ENCODE peak calls at places on chromosomes 7 and 10, in seven cellular contexts. M, B, O, W, U, G and F are unnamed samples.

GRCh38 chr7:27166475-27167169 is 1.3 kb upstream of the HOXA9 start:
- DNase-seq in M (no peak), B (no peak), O (no peak), W (peak; percentile 39), U (no peak), G (no peak), F (no peak)

GRCh38 chr7:1540391-1541271 is 10.1 kb downstream of the MAFK start:
- DNase-seq in M (no peak), B (no peak), O (no peak), W (no peak), U (peak; percentile 25), G (no peak), F (no peak)

GRCh38 chr10:62376064-62377025 is 2.2 kb downstream of the ZNF365 start:
- DNase-seq in M (no peak), B (peak; percentile 12), O (no peak), W (no peak), U (no peak), G (no peak), F (no peak)

GRCh38 chr7:65004575-65004974 is 1.9 kb downstream of the ERV3-1 start:
- DNase-seq in M (no peak), B (no peak), O (no peak), W (no peak), U (no peak), G (no peak), F (no peak)

GRCh38 chr10:608331-609265 is 80.9 kb downstream of the DIP2C start:
- DNase-seq in M (no peak), B (no peak), O (no peak), W (no peak), U (no peak), G (no peak), F (no peak)

GRCh38 chr10:60714242-60714641 is 64.0 kb upstream of the CDK1 start:
- DNase-seq in M (no peak), B (no peak), O (no peak), W (no peak), U (no peak), G (no peak), F (no peak)

GRCh38 chr10:3030765-3031164 is 36.6 kb upstream of the PFKP start:
- DNase-seq in M (no peak), B (no peak), O (no peak), W (no peak), U (no peak), G (no peak), F (no peak)

GRCh38 chr10:61188691-61189090 is 244.7 kb upstream of the RHOBTB1 start:
- DNase-seq in M (no peak), B (no peak), O (no peak), W (no peak), U (no peak), G (no peak), F (no peak)

GRCh38 chr10:89563861-89564478 is 28.6 kb upstream of the SLC16A12 start:
- DNase-seq in M (peak; percentile 20), B (no peak), O (peak; percentile 37), W (peak; percentile 38), U (no peak), G (peak; percentile 74), F (peak; percentile 38)

GRCh38 chr10:73439605-73440298 is 6.4 kb upstream of the MSS51 start:
- DNase-seq in M (no peak), B (no peak), O (no peak), W (no peak), U (no peak), G (no peak), F (no peak)

GRCh38 chr10:8817303-8817702 is 762.8 kb downstream of the GATA3 start:
- DNase-seq in M (no peak), B (no peak), O (no peak), W (no peak), U (no peak), G (no peak), F (no peak)

GRCh38 chr10:105834261-105835059 is 1193.4 kb downstream of the SORCS3 start:
- DNase-seq in M (no peak), B (no peak), O (no peak), W (no peak), U (no peak), G (no peak), F (no peak)

GRCh38 chr7:45469103-45469502 is 105.1 kb upstream of the ADCY1 start:
- DNase-seq in M (no peak), B (no peak), O (no peak), W (no peak), U (no peak), G (no peak), F (no peak)

GRCh38 chr10:44946201-44946600 is 13.4 kb upstream of the RASSF4 start:
- DNase-seq in M (no peak), B (no peak), O (no peak), W (no peak), U (no peak), G (no peak), F (no peak)

GRCh38 chr7:5596046-5596895 is 172.6 kb upstream of the TNRC18 start:
- DNase-seq in M (peak; percentile 58), B (peak; percentile 64), O (peak; percentile 84), W (no peak), U (peak; percentile 87), G (no peak), F (no peak)

GRCh38 chr7:132066776-132067175 is 509.5 kb downstream of the PLXNA4 start:
- DNase-seq in M (no peak), B (peak; percentile 34), O (no peak), W (no peak), U (no peak), G (no peak), F (no peak)

GRCh38 chr7:95725170-95725569 is 47.2 kb upstream of the DYNC1I1 start:
- DNase-seq in M (no peak), B (no peak), O (no peak), W (no peak), U (no peak), G (peak; percentile 47), F (peak; percentile 79)

GRCh38 chr7:88111136-88111748 is 108.6 kb downstream of the SRI start:
- DNase-seq in M (peak; percentile 25), B (no peak), O (peak; percentile 39), W (no peak), U (no peak), G (peak; percentile 29), F (peak; percentile 48)

GRCh38 chr10:70759769-70760168 is 25.4 kb downstream of the TBATA start:
- DNase-seq in M (no peak), B (no peak), O (no peak), W (no peak), U (no peak), G (no peak), F (no peak)